ENCODE peak calls at places on chromosomes 11 and 22, in five cellular contexts. One of them, this sample, is unnamed.
A peak's percentile ranks its signal among the peaks of the same experiment; 100 is the strongest.

GRCh38 chr11:20839231-20839630 is 169.8 kb downstream of the NELL1 start:
- DNase-seq in EH: no peak
- DNase-seq in posterior cingulate gyrus: no peak
- DNase-seq in GM23338: no peak
- DNase-seq in occipital lobe: no peak
- DNase-seq in this sample: no peak

GRCh38 chr11:22192289-22192641 is 620 bp upstream of the ANO5 start:
- DNase-seq in EH: no peak
- DNase-seq in occipital lobe: no peak
- DNase-seq in GM23338: peak; percentile 84
- DNase-seq in posterior cingulate gyrus: no peak
- DNase-seq in this sample: no peak

GRCh38 chr11:12361650-12362049 is 15.7 kb upstream of the PARVA start:
- DNase-seq in GM23338: no peak
- DNase-seq in EH: no peak
- DNase-seq in posterior cingulate gyrus: no peak
- DNase-seq in occipital lobe: no peak
- DNase-seq in this sample: no peak

GRCh38 chr11:69526453-69526810 is 45.0 kb downstream of the LINC01488 start:
- DNase-seq in GM23338: no peak
- DNase-seq in occipital lobe: no peak
- DNase-seq in EH: no peak
- DNase-seq in posterior cingulate gyrus: no peak
- DNase-seq in this sample: no peak

GRCh38 chr11:6438979-6439571 is 1.7 kb downstream of the HPX start:
- DNase-seq in GM23338: peak; percentile 84
- DNase-seq in EH: peak; percentile 68
- DNase-seq in occipital lobe: peak; percentile 15
- DNase-seq in posterior cingulate gyrus: peak; percentile 34
- DNase-seq in this sample: no peak

GRCh38 chr11:119726585-119727522 is 2.1 kb downstream of the NECTIN1 start:
- DNase-seq in occipital lobe: no peak
- DNase-seq in GM23338: peak; percentile 92
- DNase-seq in EH: no peak
- DNase-seq in posterior cingulate gyrus: no peak
- DNase-seq in this sample: no peak

GRCh38 chr11:3122775-3123201 is 42.3 kb downstream of the OSBPL5 start:
- DNase-seq in GM23338: no peak
- DNase-seq in occipital lobe: no peak
- DNase-seq in posterior cingulate gyrus: peak; percentile 8
- DNase-seq in EH: no peak
- DNase-seq in this sample: no peak

GRCh38 chr22:29509298-29509697 is 29.3 kb downstream of the NEFH start:
- DNase-seq in EH: no peak
- DNase-seq in GM23338: no peak
- DNase-seq in occipital lobe: no peak
- DNase-seq in posterior cingulate gyrus: no peak
- DNase-seq in this sample: no peak

GRCh38 chr11:111299111-111300026 is 1.0 kb downstream of the POU2AF3 start:
- DNase-seq in GM23338: peak; percentile 75
- DNase-seq in posterior cingulate gyrus: peak; percentile 37
- DNase-seq in EH: peak; percentile 36
- DNase-seq in occipital lobe: peak; percentile 30
- DNase-seq in this sample: no peak

GRCh38 chr11:86671386-86672006 is 920 bp downstream of the ME3 start:
- DNase-seq in posterior cingulate gyrus: peak; percentile 27
- DNase-seq in GM23338: peak; percentile 58
- DNase-seq in occipital lobe: peak; percentile 25
- DNase-seq in EH: peak; percentile 59
- DNase-seq in this sample: no peak

This sample was measured in BJ.